ENCODE peak calls at places on chromosomes 5 and 9, in six cellular contexts. One of them, this sample, is unnamed.

GRCh38 chr5:59543826-59544442 is 349.6 kb downstream of the PDE4D start:
- DNase-seq in iris pigment epithelial cell: no peak
- DNase-seq in LoVo: no peak
- DNase-seq in brain microvascular endothelial cell: no peak
- DNase-seq in lower lobe of right lung: no peak
- DNase-seq in HFFc6: no peak
- DNase-seq in this sample: peak

GRCh38 chr9:123541441-123541840 is 185.4 kb downstream of the CRB2 start:
- DNase-seq in brain microvascular endothelial cell: no peak
- DNase-seq in lower lobe of right lung: no peak
- DNase-seq in LoVo: no peak
- DNase-seq in HFFc6: no peak
- DNase-seq in iris pigment epithelial cell: no peak
- DNase-seq in this sample: peak

GRCh38 chr5:176632777-176633176 is 2.3 kb downstream of the EIF4E1B start:
- DNase-seq in iris pigment epithelial cell: no peak
- DNase-seq in brain microvascular endothelial cell: no peak
- DNase-seq in LoVo: no peak
- DNase-seq in HFFc6: no peak
- DNase-seq in lower lobe of right lung: no peak
- DNase-seq in this sample: no peak

GRCh38 chr9:33426843-33427293 is 20.5 kb downstream of the AQP3 start:
- DNase-seq in brain microvascular endothelial cell: no peak
- DNase-seq in iris pigment epithelial cell: no peak
- DNase-seq in lower lobe of right lung: no peak
- DNase-seq in HFFc6: no peak
- DNase-seq in LoVo: no peak
- DNase-seq in this sample: no peak

GRCh38 chr9:132943677-132944293 is 631 bp downstream of the TSC1 start:
- DNase-seq in brain microvascular endothelial cell: no peak
- DNase-seq in lower lobe of right lung: no peak
- DNase-seq in iris pigment epithelial cell: no peak
- DNase-seq in LoVo: no peak
- DNase-seq in HFFc6: no peak
- DNase-seq in this sample: no peak

GRCh38 chr5:67672633-67673032 is 476.0 kb upstream of the CD180 start:
- DNase-seq in lower lobe of right lung: no peak
- DNase-seq in LoVo: no peak
- DNase-seq in brain microvascular endothelial cell: peak
- DNase-seq in iris pigment epithelial cell: peak
- DNase-seq in HFFc6: peak
- DNase-seq in this sample: no peak

GRCh38 chr5:133708451-133708850 is 96.1 kb upstream of the FSTL4 start:
- DNase-seq in lower lobe of right lung: no peak
- DNase-seq in HFFc6: no peak
- DNase-seq in LoVo: no peak
- DNase-seq in iris pigment epithelial cell: no peak
- DNase-seq in brain microvascular endothelial cell: no peak
- DNase-seq in this sample: no peak

GRCh38 chr9:19934301-19934868 is 145.5 kb upstream of the SLC24A2 start:
- DNase-seq in HFFc6: peak
- DNase-seq in brain microvascular endothelial cell: peak
- DNase-seq in iris pigment epithelial cell: peak
- DNase-seq in LoVo: no peak
- DNase-seq in lower lobe of right lung: no peak
- DNase-seq in this sample: peak

GRCh38 chr9:37425298-37425752 is 2.8 kb downstream of the GRHPR start:
- DNase-seq in brain microvascular endothelial cell: peak
- DNase-seq in LoVo: no peak
- DNase-seq in iris pigment epithelial cell: peak
- DNase-seq in HFFc6: no peak
- DNase-seq in lower lobe of right lung: no peak
- DNase-seq in this sample: no peak

GRCh38 chr9:2466703-2467102 is 154.9 kb upstream of the VLDLR start:
- DNase-seq in lower lobe of right lung: no peak
- DNase-seq in LoVo: no peak
- DNase-seq in iris pigment epithelial cell: no peak
- DNase-seq in brain microvascular endothelial cell: no peak
- DNase-seq in HFFc6: no peak
- DNase-seq in this sample: no peak

GRCh38 chr5:111461261-111461671 is 51.1 kb downstream of the STARD4 start:
- DNase-seq in iris pigment epithelial cell: peak
- DNase-seq in HFFc6: peak
- DNase-seq in brain microvascular endothelial cell: peak
- DNase-seq in LoVo: no peak
- DNase-seq in lower lobe of right lung: no peak
- DNase-seq in this sample: peak

GRCh38 chr5:64635056-64635686 is 55.1 kb upstream of the SHISAL2B start:
- DNase-seq in iris pigment epithelial cell: peak
- DNase-seq in LoVo: peak
- DNase-seq in brain microvascular endothelial cell: no peak
- DNase-seq in HFFc6: peak
- DNase-seq in lower lobe of right lung: no peak
- DNase-seq in this sample: peak

GRCh38 chr9:4548796-4549725 is 58.8 kb downstream of the SLC1A1 start:
- DNase-seq in brain microvascular endothelial cell: no peak
- DNase-seq in HFFc6: peak
- DNase-seq in LoVo: no peak
- DNase-seq in iris pigment epithelial cell: no peak
- DNase-seq in lower lobe of right lung: peak
- DNase-seq in this sample: no peak

GRCh38 chr5:59158637-59159391 is 575.9 kb downstream of the RAB3C start:
- DNase-seq in iris pigment epithelial cell: no peak
- DNase-seq in LoVo: no peak
- DNase-seq in HFFc6: no peak
- DNase-seq in brain microvascular endothelial cell: no peak
- DNase-seq in lower lobe of right lung: no peak
- DNase-seq in this sample: no peak

GRCh38 chr5:83104031-83104430 is 26.7 kb downstream of the XRCC4 start:
- DNase-seq in lower lobe of right lung: no peak
- DNase-seq in iris pigment epithelial cell: peak
- DNase-seq in LoVo: no peak
- DNase-seq in HFFc6: no peak
- DNase-seq in brain microvascular endothelial cell: peak
- DNase-seq in this sample: peak

GRCh38 chr5:137619191-137619870 is 116.6 kb downstream of the KLHL3 start:
- DNase-seq in iris pigment epithelial cell: peak
- DNase-seq in lower lobe of right lung: peak
- DNase-seq in LoVo: no peak
- DNase-seq in HFFc6: peak
- DNase-seq in brain microvascular endothelial cell: peak
- DNase-seq in this sample: peak

GRCh38 chr9:127159949-127160610 is 37.6 kb upstream of the ANGPTL2 start:
- DNase-seq in HFFc6: no peak
- DNase-seq in lower lobe of right lung: no peak
- DNase-seq in LoVo: no peak
- DNase-seq in brain microvascular endothelial cell: no peak
- DNase-seq in iris pigment epithelial cell: no peak
- DNase-seq in this sample: no peak

GRCh38 chr5:39072915-39073758 is 1.1 kb downstream of the RICTOR start:
- DNase-seq in brain microvascular endothelial cell: peak
- DNase-seq in iris pigment epithelial cell: peak
- DNase-seq in HFFc6: peak
- DNase-seq in LoVo: peak
- DNase-seq in lower lobe of right lung: peak
- DNase-seq in this sample: peak

This sample was measured in fibroblast of lung.